ENCODE peak calls at places on chromosomes 7 and 10, in five cellular contexts. I is stomach, B is HepG2, W is sigmoid colon, Z is Panc1. F is an unnamed sample.
A peak's percentile ranks its signal among the peaks of the same experiment; 100 is the strongest.

GRCh38 chr7:103866919-103867318 is 122.5 kb downstream of the RELN start:
- DNase-seq in B (peak; percentile 71), W (no peak), Z (no peak), I (no peak), F (no peak)

GRCh38 chr10:91424016-91424415 is 13.9 kb downstream of the HECTD2 start:
- DNase-seq in Z (no peak), B (no peak), I (no peak), W (no peak), F (no peak)

GRCh38 chr10:62459072-62459471 is 84.9 kb downstream of the ZNF365 start:
- DNase-seq in I (no peak), Z (no peak), W (no peak), B (no peak), F (no peak)

GRCh38 chr7:137656850-137657232 is 189.9 kb downstream of the DGKI start:
- DNase-seq in Z (no peak), W (no peak), B (no peak), I (no peak), F (no peak)

GRCh38 chr7:6250364-6250833 is 22.0 kb downstream of the CYTH3 start:
- DNase-seq in W (no peak), I (no peak), Z (no peak), B (no peak), F (no peak)

GRCh38 chr7:100720645-100721504 is 607 bp downstream of the EPO start:
- DNase-seq in B (peak; percentile 35), W (no peak), I (no peak), Z (no peak), F (no peak)

GRCh38 chr7:26439502-26440252 is 148.0 kb downstream of the SNX10 start:
- DNase-seq in B (no peak), W (no peak), I (no peak), Z (no peak), F (no peak)

GRCh38 chr10:59287587-59287986 is 74.8 kb downstream of the FAM13C start:
- DNase-seq in W (no peak), B (no peak), I (no peak), Z (no peak), F (no peak)

GRCh38 chr7:34687529-34687928 is 29.5 kb downstream of the NPSR1 start:
- DNase-seq in W (no peak), Z (no peak), I (no peak), B (no peak), F (no peak)

GRCh38 chr10:97318772-97319651 is at the start of gene FRAT1:
- DNase-seq in B (peak; percentile 74), I (peak; percentile 94), W (peak; percentile 94), Z (peak; percentile 77), F (peak; percentile 90)

GRCh38 chr7:151736403-151736909 is 140.5 kb downstream of the PRKAG2 start:
- DNase-seq in Z (peak; percentile 97), W (peak; percentile 90), I (peak; percentile 44), B (peak; percentile 16), F (peak; percentile 85)

GRCh38 chr10:130127612-130128607 is 8.3 kb upstream of the GLRX3 start:
- DNase-seq in W (no peak), I (peak; percentile 57), B (peak; percentile 65), Z (peak; percentile 65), F (no peak)

GRCh38 chr10:107280293-107280692 is 115.8 kb upstream of the SORCS1 start:
- DNase-seq in W (no peak), Z (no peak), I (no peak), B (no peak), F (no peak)

GRCh38 chr10:78460204-78460603 is 426.5 kb downstream of the RPS24 start:
- DNase-seq in W (no peak), Z (no peak), I (no peak), B (no peak), F (no peak)

GRCh38 chr10:97153276-97153850 is 32.4 kb downstream of the SLIT1 start:
- DNase-seq in I (no peak), B (no peak), Z (no peak), W (no peak), F (no peak)

GRCh38 chr10:71358292-71358691 is 38.4 kb upstream of the CDH23 start:
- DNase-seq in B (no peak), W (no peak), I (no peak), Z (no peak), F (no peak)

GRCh38 chr10:82497451-82497850 is 622.5 kb downstream of the NRG3 start:
- DNase-seq in B (no peak), Z (no peak), W (no peak), I (no peak), F (no peak)

GRCh38 chr7:70797109-70797514 is 334.8 kb upstream of the GALNT17 start:
- DNase-seq in Z (no peak), B (no peak), W (no peak), I (no peak), F (no peak)

GRCh38 chr10:3776796-3777571 is 8.0 kb downstream of the KLF6 start:
- DNase-seq in Z (peak; percentile 76), I (peak; percentile 71), W (peak; percentile 76), B (peak; percentile 58), F (no peak)

GRCh38 chr7:143419880-143420279 is 11.2 kb upstream of the EPHA1 start:
- DNase-seq in Z (no peak), I (no peak), W (no peak), B (no peak), F (peak; percentile 71)

GRCh38 chr7:133310232-133310852 is 57.5 kb downstream of the EXOC4 start:
- DNase-seq in B (peak; percentile 7), W (no peak), Z (no peak), I (peak; percentile 43), F (no peak)

GRCh38 chr7:120924837-120925236 is 25.7 kb upstream of the ING3 start:
- DNase-seq in I (no peak), W (no peak), B (no peak), Z (no peak), F (no peak)

GRCh38 chr10:31136386-31136785 is 104.7 kb upstream of the ZNF438 start:
- DNase-seq in B (no peak), I (no peak), W (no peak), Z (no peak), F (no peak)

GRCh38 chr10:4033341-4033896 is 248.4 kb upstream of the KLF6 start:
- DNase-seq in Z (no peak), I (no peak), W (no peak), B (no peak), F (no peak)

GRCh38 chr7:34043461-34044318 is 138.4 kb downstream of the BMPER start:
- DNase-seq in B (no peak), Z (no peak), I (no peak), W (no peak), F (no peak)

GRCh38 chr7:52119537-52119936 is 802.9 kb upstream of the COBL start:
- DNase-seq in Z (no peak), I (no peak), B (no peak), W (no peak), F (no peak)

GRCh38 chr7:52271663-52272062 is 763.8 kb upstream of the POM121L12 start:
- DNase-seq in B (no peak), W (no peak), I (no peak), Z (no peak), F (no peak)

GRCh38 chr10:78905015-78905939 is 163.5 kb upstream of the ZMIZ1 start:
- DNase-seq in B (no peak), I (peak; percentile 20), Z (no peak), W (no peak), F (no peak)

GRCh38 chr10:87619705-87620104 is 40.0 kb upstream of the PAPSS2 start:
- DNase-seq in W (no peak), B (peak; percentile 46), I (no peak), Z (no peak), F (no peak)
- TF ChIP-seq POLR2AphosphoS5 in W (no peak), B (no peak), I (no peak), Z (no peak), F (no peak)

DNA sequence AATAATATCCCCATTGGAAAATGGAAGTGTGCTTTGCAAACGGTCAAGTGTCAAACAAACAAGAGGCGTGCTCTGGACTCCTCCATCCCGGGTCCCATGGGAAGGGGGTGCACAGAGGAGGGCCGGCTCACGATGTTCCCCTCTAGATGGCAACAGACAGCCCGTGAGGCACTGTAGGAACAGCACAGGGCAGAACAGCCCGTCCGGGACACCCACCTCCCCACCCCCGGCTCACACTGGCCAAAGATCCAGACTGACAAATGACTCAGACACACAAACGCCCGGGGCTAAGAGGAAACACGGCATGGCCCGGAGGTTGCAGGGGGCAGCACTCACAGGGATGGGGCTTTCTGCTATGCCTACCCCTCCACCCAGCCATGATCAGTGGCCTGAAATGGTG is 4.9 kb upstream of the ELN start:
- DNase-seq in Z (no peak), I (peak; percentile 35), W (peak; percentile 83), B (peak; percentile 15), F (no peak)
- TF ChIP-seq POLR2AphosphoS5 in Z (no peak), I (no peak), W (peak; percentile 36), B (no peak), F (no peak)

GRCh38 chr7:95444796-95445195 is 10.0 kb upstream of the PON2 start:
- DNase-seq in W (no peak), I (no peak), Z (no peak), B (no peak), F (no peak)
- TF ChIP-seq POLR2AphosphoS5 in W (no peak), I (no peak), Z (no peak), B (no peak), F (no peak)

DNA sequence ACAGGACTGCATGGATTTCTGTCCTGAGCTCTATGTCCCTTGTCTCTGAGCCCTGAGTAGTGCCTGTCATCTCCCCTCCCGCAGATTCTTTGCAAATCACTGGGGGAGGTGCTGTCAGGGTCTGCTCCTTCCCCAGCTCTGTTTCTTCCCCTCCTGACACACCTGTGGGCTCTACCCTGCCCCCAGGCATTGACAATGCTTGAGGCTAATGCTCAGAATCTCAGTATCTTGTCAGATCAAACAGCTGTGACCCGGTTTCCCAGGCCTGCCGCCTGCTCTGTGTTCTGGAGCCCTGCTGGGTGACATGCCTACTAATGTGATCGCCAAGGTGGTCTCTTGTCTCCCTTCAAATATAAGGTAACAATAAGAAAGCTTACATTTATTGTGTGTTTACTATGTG is 209.0 kb downstream of the POU6F2 start:
- DNase-seq in I (no peak), B (no peak), W (no peak), Z (no peak), F (no peak)
- TF ChIP-seq POLR2AphosphoS5 in I (no peak), B (no peak), W (no peak), Z (no peak), F (no peak)

GRCh38 chr7:16880469-16881034 is 1.2 kb downstream of the AGR3 start:
- DNase-seq in B (no peak), I (no peak), W (no peak), Z (no peak), F (no peak)
- TF ChIP-seq POLR2AphosphoS5 in B (no peak), I (no peak), W (no peak), Z (no peak), F (no peak)

GRCh38 chr10:103241262-103242011 is 4.2 kb upstream of the RPEL1 start:
- DNase-seq in W (no peak), Z (no peak), I (peak; percentile 89), B (peak; percentile 50), F (peak; percentile 56)

GRCh38 chr10:103246328-103246727 is 641 bp downstream of the RPEL1 start:
- DNase-seq in Z (no peak), B (no peak), W (no peak), I (no peak), F (no peak)

DNA sequence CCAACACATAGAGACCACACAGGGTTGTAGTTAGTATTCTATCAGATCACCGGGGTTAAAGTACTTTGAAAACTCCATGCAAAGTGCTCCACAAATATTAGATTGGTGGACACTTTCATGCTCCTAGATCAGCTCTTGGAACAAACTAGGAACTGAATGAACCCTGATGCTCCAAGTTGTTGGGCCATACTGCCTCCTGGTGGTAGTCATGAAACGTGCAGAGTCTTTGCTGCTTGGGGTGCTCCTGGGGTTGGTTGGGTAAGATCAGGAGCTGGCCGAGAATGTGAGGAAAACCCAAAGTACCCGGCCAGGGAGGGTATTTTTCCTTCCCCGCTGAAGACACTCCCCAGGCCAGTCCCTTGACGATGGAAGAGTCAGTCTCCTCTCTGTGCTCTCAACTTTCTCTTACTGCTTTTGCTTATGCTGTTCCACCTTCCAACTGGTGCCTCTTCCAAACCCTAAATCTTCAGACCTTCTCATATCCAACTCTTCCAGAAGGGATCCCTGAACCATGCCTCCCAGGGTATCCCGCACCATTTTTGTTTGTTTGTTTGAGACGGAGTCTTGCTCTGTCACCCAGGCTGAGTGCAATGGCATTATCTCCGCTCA is 920 bp upstream of the RPEL1 start:
- DNase-seq in Z (peak; percentile 75), W (peak; percentile 88), I (peak; percentile 81), B (peak; percentile 76), F (peak; percentile 76)
- TF ChIP-seq POLR2AphosphoS5 in Z (no peak), W (no peak), I (peak; percentile 18), B (no peak), F (no peak)